ENCODE peak calls at places on chromosomes 12 and 14, in six cellular contexts. L is breast epithelium, A is dermis microvascular lymphatic vessel endothelial cell, G is WERI-Rb-1, N is left cardiac atrium, D is AG08396. J is an unnamed sample.
A peak's percentile ranks its signal among the peaks of the same experiment; 100 is the strongest.

GRCh38 chr12:23756416-23756815 is 193.1 kb downstream of the SOX5 start:
- DNase-seq in L (no peak), A (no peak), G (no peak), N (no peak), D (no peak), J (no peak)

GRCh38 chr12:93784339-93785086 is 107.3 kb downstream of the CRADD start:
- DNase-seq in L (peak; percentile 80), A (no peak), G (peak; percentile 59), N (peak; percentile 36), D (no peak), J (peak; percentile 39)

GRCh38 chr12:16229676-16230075 is 47.8 kb downstream of the SLC15A5 start:
- DNase-seq in L (no peak), A (no peak), G (no peak), N (no peak), D (no peak), J (no peak)

GRCh38 chr14:77120771-77121743 is 20.5 kb downstream of the ZDHHC22 start:
- DNase-seq in L (no peak), A (no peak), G (no peak), N (no peak), D (no peak), J (no peak)

GRCh38 chr12:2183556-2184541 is 131.1 kb downstream of the CACNA1C start:
- DNase-seq in L (no peak), A (no peak), G (no peak), N (no peak), D (peak; percentile 66), J (no peak)

GRCh38 chr14:92540472-92541048 is 27.0 kb downstream of the RIN3 start:
- DNase-seq in L (peak; percentile 88), A (peak; percentile 80), G (no peak), N (peak; percentile 93), D (peak; percentile 92), J (peak; percentile 88)

GRCh38 chr12:25352078-25352918 is 101.6 kb upstream of the KRAS start:
- DNase-seq in L (no peak), A (no peak), G (no peak), N (no peak), D (no peak), J (no peak)

GRCh38 chr14:59272633-59273032 is 84.2 kb downstream of the DAAM1 start:
- DNase-seq in L (no peak), A (no peak), G (no peak), N (no peak), D (no peak), J (no peak)

GRCh38 chr12:88520436-88520820 is 59.8 kb downstream of the KITLG start:
- DNase-seq in L (no peak), A (no peak), G (no peak), N (no peak), D (no peak), J (no peak)

J was measured in lung microvascular endothelial cell.